ENCODE peak calls at places on chromosomes 5 and 9, in seven cellular contexts. R, Z, D, W, M, O and P are unnamed samples.

GRCh38 chr5:177086918-177087706 is 397 bp downstream of the FGFR4 start:
- DNase-seq in R (peak; percentile 10), Z (no peak), D (no peak), W (no peak), M (peak; percentile 81), O (peak; percentile 12), P (peak; percentile 71)

GRCh38 chr5:35672995-35673394 is 55.3 kb downstream of the SPEF2 start:
- DNase-seq in R (no peak), Z (no peak), D (no peak), W (no peak), M (no peak), O (peak; percentile 12), P (no peak)

GRCh38 chr5:1092122-1092521 is 19.7 kb downstream of the SLC12A7 start:
- DNase-seq in R (no peak), Z (no peak), D (no peak), W (no peak), M (no peak), O (no peak), P (no peak)

GRCh38 chr5:149228610-149229297 is 42.9 kb upstream of the AFAP1L1 start:
- DNase-seq in R (peak; percentile 85), Z (peak; percentile 65), D (no peak), W (peak; percentile 95), M (no peak), O (peak; percentile 88), P (no peak)

GRCh38 chr9:134028076-134028475 is 2.8 kb downstream of the BRD3OS start:
- DNase-seq in R (no peak), Z (no peak), D (no peak), W (no peak), M (no peak), O (no peak), P (no peak)

GRCh38 chr5:13218518-13218917 is 726.0 kb downstream of the DNAH5 start:
- DNase-seq in R (no peak), Z (no peak), D (no peak), W (no peak), M (peak; percentile 24), O (no peak), P (no peak)

GRCh38 chr5:55407984-55408383 is 100.2 kb downstream of the MTREX start:
- DNase-seq in R (no peak), Z (no peak), D (no peak), W (peak; percentile 57), M (no peak), O (no peak), P (no peak)

GRCh38 chr9:87557996-87558395 is 60.3 kb downstream of the DAPK1 start:
- DNase-seq in R (peak; percentile 52), Z (no peak), D (no peak), W (peak; percentile 53), M (no peak), O (peak; percentile 33), P (no peak)

GRCh38 chr5:68924490-68925145 is 169.2 kb upstream of the SLC30A5 start:
- DNase-seq in R (peak; percentile 89), Z (peak; percentile 71), D (no peak), W (peak; percentile 77), M (no peak), O (peak; percentile 46), P (no peak)

GRCh38 chr5:19886123-19886921 is 101.7 kb downstream of the CDH18 start:
- DNase-seq in R (peak; percentile 85), Z (peak; percentile 42), D (no peak), W (peak; percentile 47), M (no peak), O (peak; percentile 72), P (no peak)

GRCh38 chr5:155689403-155689802 is 637.6 kb upstream of the SGCD start:
- DNase-seq in R (no peak), Z (no peak), D (no peak), W (no peak), M (no peak), O (no peak), P (no peak)

GRCh38 chr9:116697887-116698286 is 10.8 kb downstream of the TRIM32 start:
- DNase-seq in R (no peak), Z (no peak), D (no peak), W (no peak), M (no peak), O (no peak), P (no peak)

GRCh38 chr5:95988094-95988493 is 26.4 kb upstream of the ELL2 start:
- DNase-seq in R (no peak), Z (no peak), D (no peak), W (no peak), M (no peak), O (no peak), P (no peak)

GRCh38 chr5:111948517-111948916 is 191.5 kb upstream of the NREP start:
- DNase-seq in R (peak; percentile 99), Z (peak; percentile 81), D (no peak), W (peak; percentile 96), M (no peak), O (peak; percentile 95), P (no peak)

DNA sequence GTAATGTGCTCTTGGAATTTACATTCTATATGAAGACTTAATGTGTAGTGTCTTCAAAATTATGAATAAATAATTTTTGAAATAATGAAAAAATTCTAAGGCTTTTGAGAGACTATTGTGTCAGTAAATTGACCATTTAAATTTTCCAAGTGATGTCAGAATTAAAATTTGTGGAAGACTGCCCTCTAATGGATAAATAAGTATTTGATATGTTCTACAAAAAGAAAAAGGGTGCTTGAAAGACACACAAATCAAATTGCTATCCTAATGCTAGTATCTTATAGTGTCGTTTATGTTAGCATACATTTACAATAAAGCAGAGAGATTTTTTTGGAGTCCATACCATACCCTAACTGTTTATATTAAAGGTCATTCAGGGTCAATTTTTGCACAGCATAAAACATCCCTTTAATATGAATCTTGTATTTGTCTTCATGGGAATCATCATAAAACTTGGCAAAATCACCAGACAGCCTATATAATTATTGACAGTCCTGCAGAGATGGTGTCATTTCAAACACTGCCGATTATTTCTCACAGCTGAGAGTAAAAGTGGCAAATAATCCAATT is 120.8 kb upstream of the SLC27A6 start:
- DNase-seq in R (peak; percentile 10), Z (no peak), D (no peak), W (peak; percentile 63), M (no peak), O (peak; percentile 58), P (no peak)
- TF ChIP-seq CTCF in R (peak; percentile 22), Z (peak; percentile 64), D (no peak), W (peak; percentile 39), M (no peak), O (peak; percentile 22), P (no peak)

DNA sequence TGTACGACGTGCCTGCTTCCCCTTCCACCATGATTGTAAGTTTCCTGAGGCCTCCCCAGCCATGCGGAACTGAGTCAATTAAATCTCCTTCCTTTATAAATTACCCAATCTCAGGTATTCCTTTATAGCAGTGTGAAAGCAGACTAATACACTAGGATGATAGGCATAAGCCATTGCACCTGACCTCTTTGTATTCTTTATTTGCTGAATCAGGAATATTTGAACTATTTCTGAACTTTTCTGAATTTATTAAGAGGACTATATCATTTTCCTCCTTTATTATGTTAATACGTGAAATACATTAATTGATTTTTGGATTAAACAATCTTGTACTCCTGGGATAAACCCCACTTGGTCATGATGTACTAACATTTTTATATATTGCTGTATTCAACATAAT is 28.2 kb upstream of the NR4A3 start:
- DNase-seq in R (no peak), Z (no peak), D (no peak), W (no peak), M (no peak), O (no peak), P (no peak)
- TF ChIP-seq CTCF in R (no peak), Z (no peak), D (no peak), W (no peak), M (no peak), O (no peak), P (no peak)

DNA sequence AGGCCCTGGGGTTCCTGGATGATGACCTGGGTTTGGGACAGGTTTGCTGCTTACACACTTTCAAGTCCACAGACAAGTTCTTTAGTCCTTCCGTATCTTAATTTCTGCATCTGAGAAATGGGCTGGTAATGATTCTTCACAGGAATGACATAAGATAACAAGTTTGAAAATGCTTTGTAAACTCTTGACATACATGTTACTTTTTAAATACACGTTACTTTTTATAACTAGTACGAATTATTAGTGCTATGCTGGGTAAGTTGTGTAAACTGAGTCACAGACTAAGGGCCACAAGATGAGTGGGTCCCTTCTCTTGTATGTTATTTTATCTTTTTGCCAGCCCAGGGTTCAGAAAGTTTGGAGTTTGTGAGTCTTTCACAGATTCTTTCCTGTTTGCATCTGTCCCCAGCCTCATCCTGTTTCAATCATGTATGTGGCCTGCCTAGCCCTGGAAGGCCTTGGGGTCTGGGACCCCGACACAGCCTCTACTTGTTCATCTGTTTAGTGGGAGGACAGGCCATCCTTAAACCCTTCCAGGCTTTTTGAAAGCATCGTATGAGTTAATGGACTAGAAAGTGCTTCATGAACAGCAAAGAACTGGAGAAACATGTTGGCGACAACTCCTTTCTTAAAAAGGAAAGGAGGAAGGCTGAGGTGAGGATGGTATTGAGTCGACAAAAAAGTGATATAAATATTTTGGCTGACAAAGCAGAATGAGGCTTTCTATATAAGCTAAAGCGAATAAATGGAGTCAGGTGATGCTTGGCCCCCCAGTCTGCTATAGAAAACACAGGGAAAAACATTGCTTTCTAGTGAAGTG is 9.3 kb downstream of the ZNF618 start:
- DNase-seq in R (no peak), Z (no peak), D (no peak), W (no peak), M (no peak), O (no peak), P (no peak)
- TF ChIP-seq CTCF in R (no peak), Z (no peak), D (no peak), W (no peak), M (no peak), O (no peak), P (no peak)

GRCh38 chr5:119315516-119315949 is 40.3 kb upstream of the TNFAIP8 start:
- DNase-seq in R (no peak), Z (no peak), D (no peak), W (peak; percentile 71), M (no peak), O (no peak), P (no peak)
- TF ChIP-seq CTCF in R (peak; percentile 21), Z (peak; percentile 71), D (no peak), W (peak; percentile 53), M (no peak), O (peak; percentile 23), P (no peak)

GRCh38 chr9:84781431-84781830 is 111.9 kb downstream of the NTRK2 start:
- DNase-seq in R (peak; percentile 16), Z (no peak), D (no peak), W (peak; percentile 14), M (peak; percentile 19), O (peak; percentile 42), P (no peak)
- TF ChIP-seq CTCF in R (peak; percentile 38), Z (peak; percentile 69), D (no peak), W (peak; percentile 33), M (peak; percentile 29), O (peak; percentile 44), P (no peak)

GRCh38 chr5:147935032-147935431 is 28.7 kb upstream of the C5orf46 start:
- DNase-seq in R (peak; percentile 69), Z (no peak), D (no peak), W (peak; percentile 69), M (no peak), O (peak; percentile 69), P (no peak)
- TF ChIP-seq CTCF in R (peak; percentile 46), Z (peak; percentile 90), D (no peak), W (peak; percentile 51), M (no peak), O (peak; percentile 44), P (no peak)

GRCh38 chr5:142694092-142694856 is 8.4 kb upstream of the FGF1 start:
- DNase-seq in R (no peak), Z (no peak), D (peak; percentile 10), W (no peak), M (no peak), O (no peak), P (no peak)
- TF ChIP-seq CTCF in R (peak; percentile 15), Z (no peak), D (no peak), W (no peak), M (no peak), O (peak; percentile 19), P (no peak)

GRCh38 chr9:6187272-6187671 is 28.3 kb upstream of the IL33 start:
- DNase-seq in R (no peak), Z (no peak), D (no peak), W (no peak), M (no peak), O (no peak), P (no peak)
- TF ChIP-seq CTCF in R (no peak), Z (no peak), D (no peak), W (no peak), M (no peak), O (no peak), P (no peak)